ENCODE peak calls at places on chromosomes 1 and 21, in nine cellular contexts. G is esophagus squamous epithelium, C is osteocyte, E is AG09309, B is AG04449, N is mesothelial cell of epicardium, V is tibial artery, S is mucosa of descending colon, F is fibroblast of mammary gland. X is an unnamed sample.

GRCh38 chr21:36708512-36709029 is 9.7 kb downstream of the SIM2 start:
- DNase-seq in G (no peak), B (no peak), N (no peak), C (no peak), S (no peak), V (no peak), F (no peak), E (no peak), X (no peak)

GRCh38 chr1:76269175-76269574 is 194.6 kb downstream of the ST6GALNAC3 start:
- DNase-seq in E (no peak), C (no peak), F (peak), B (peak), V (no peak), N (no peak), S (peak), G (no peak), X (peak)

GRCh38 chr1:213284626-213285025 is 233.6 kb downstream of the RPS6KC1 start:
- DNase-seq in S (no peak), F (peak), E (peak), N (no peak), B (peak), C (no peak), G (no peak), V (no peak), X (peak)

GRCh38 chr1:209651148-209651547 is 1.1 kb downstream of the LAMB3 start:
- DNase-seq in V (peak), E (no peak), C (no peak), G (no peak), F (peak), S (peak), N (no peak), B (no peak), X (peak)

GRCh38 chr1:221741364-221741970 is 422 bp downstream of the DUSP10 start:
- DNase-seq in N (no peak), G (no peak), S (peak), C (no peak), E (no peak), V (peak), F (no peak), B (no peak), X (peak)

GRCh38 chr1:37872692-37873091 is 13.3 kb upstream of the MTF1 start:
- DNase-seq in B (no peak), F (no peak), S (no peak), C (no peak), N (no peak), V (no peak), G (no peak), E (no peak), X (no peak)

GRCh38 chr1:44681905-44682900 is 7.7 kb downstream of the ARMH1 start:
- DNase-seq in E (no peak), V (no peak), C (no peak), B (no peak), S (no peak), G (no peak), N (no peak), F (no peak), X (no peak)

GRCh38 chr1:228754646-228755268 is 19.5 kb downstream of the RHOU start:
- DNase-seq in B (no peak), C (no peak), F (no peak), S (no peak), N (no peak), G (no peak), V (no peak), E (no peak), X (no peak)

GRCh38 chr1:59072017-59072947 is 224.6 kb upstream of the FGGY start:
- DNase-seq in S (peak), B (no peak), V (no peak), E (no peak), G (no peak), F (no peak), N (no peak), C (no peak), X (no peak)

GRCh38 chr21:16438761-16439160 is 709.0 kb downstream of the USP25 start:
- DNase-seq in F (no peak), E (no peak), B (no peak), G (no peak), S (no peak), V (no peak), N (no peak), C (no peak), X (no peak)

GRCh38 chr1:245031041-245031440 is 123.7 kb upstream of the KIF26B start:
- DNase-seq in S (no peak), V (no peak), B (no peak), N (no peak), G (no peak), C (no peak), F (peak), E (no peak), X (no peak)

GRCh38 chr1:3775498-3776230 is 3.1 kb downstream of the SMIM1 start:
- DNase-seq in S (peak), N (no peak), E (no peak), V (no peak), B (no peak), C (peak), G (no peak), F (peak), X (no peak)

GRCh38 chr21:22892041-22892440 is 1893.8 kb downstream of the NCAM2 start:
- DNase-seq in C (no peak), S (no peak), V (no peak), B (no peak), F (no peak), E (no peak), N (no peak), G (no peak), X (no peak)

GRCh38 chr1:27332536-27333281 is 9.1 kb upstream of the SYTL1 start:
- DNase-seq in B (no peak), G (no peak), F (peak), S (peak), N (no peak), V (no peak), C (no peak), E (no peak), X (no peak)

GRCh38 chr1:227604446-227604845 is 41.1 kb downstream of the ZNF678 start:
- DNase-seq in G (no peak), V (no peak), E (no peak), B (no peak), S (no peak), F (peak), C (no peak), N (no peak), X (no peak)

GRCh38 chr1:16143566-16144324 is 12.1 kb downstream of the EPHA2 start:
- DNase-seq in F (no peak), E (no peak), G (no peak), N (no peak), B (no peak), S (peak), C (no peak), V (no peak), X (peak)

GRCh38 chr1:168234846-168235547 is 9.2 kb downstream of the SFT2D2 start:
- DNase-seq in S (peak), F (peak), C (no peak), E (no peak), G (no peak), N (no peak), V (no peak), B (no peak), X (peak)

GRCh38 chr1:109790735-109791494 is 27.2 kb upstream of the EPS8L3 start:
- DNase-seq in C (no peak), G (no peak), E (no peak), B (no peak), S (peak), V (peak), F (peak), N (no peak), X (no peak)

GRCh38 chr1:59743324-59744108 is 71.2 kb upstream of the HOOK1 start:
- DNase-seq in E (no peak), S (no peak), F (no peak), C (no peak), V (peak), G (no peak), B (no peak), N (no peak), X (no peak)

GRCh38 chr1:150516616-150517015 is 1.1 kb downstream of the FALEC start:
- DNase-seq in C (no peak), G (no peak), F (peak), S (peak), B (no peak), V (no peak), E (no peak), N (no peak), X (no peak)

GRCh38 chr1:56803561-56804156 is 15.5 kb downstream of the FYB2 start:
- DNase-seq in N (no peak), G (no peak), V (no peak), C (no peak), B (no peak), F (peak), E (no peak), S (peak), X (peak)

GRCh38 chr1:16386454-16387113 is 19.5 kb downstream of the SZRD1 start:
- DNase-seq in N (no peak), B (peak), V (no peak), G (no peak), E (peak), F (peak), C (no peak), S (no peak), X (peak)

GRCh38 chr1:178541829-178542553 is 29.1 kb downstream of the TEX35 start:
- DNase-seq in V (no peak), N (no peak), B (no peak), E (no peak), S (peak), C (no peak), G (no peak), F (no peak), X (no peak)

GRCh38 chr1:94863297-94863911 is 43.2 kb downstream of the SLC44A3 start:
- DNase-seq in V (no peak), C (no peak), F (peak), E (no peak), B (no peak), G (no peak), N (no peak), S (no peak), X (peak)

GRCh38 chr21:45270306-45270821 is 17.3 kb downstream of the POFUT2 start:
- DNase-seq in B (no peak), G (no peak), C (no peak), N (no peak), S (no peak), E (no peak), V (peak), F (no peak), X (no peak)

GRCh38 chr1:88237026-88237425 is 447.0 kb upstream of the PKN2 start:
- DNase-seq in B (no peak), G (no peak), C (no peak), S (no peak), E (peak), F (peak), V (no peak), N (no peak), X (no peak)

GRCh38 chr1:216416488-216416887 is 6.8 kb downstream of the USH2A start:
- DNase-seq in S (no peak), G (no peak), E (no peak), C (no peak), B (no peak), N (no peak), F (no peak), V (no peak), X (no peak)

GRCh38 chr1:10716840-10717239 is 79.6 kb downstream of the CASZ1 start:
- DNase-seq in B (no peak), G (no peak), S (no peak), V (no peak), N (no peak), F (no peak), E (no peak), C (no peak), X (no peak)

GRCh38 chr1:234409328-234409727 is 36.1 kb downstream of the COA6 start:
- DNase-seq in F (no peak), E (no peak), N (no peak), S (no peak), G (no peak), B (no peak), V (no peak), C (no peak), X (no peak)
- TF ChIP-seq CTCF in F (peak), E (no peak), N (no peak), S (no peak), G (no peak), B (no peak), V (no peak), C (no peak), X (peak)

DNA sequence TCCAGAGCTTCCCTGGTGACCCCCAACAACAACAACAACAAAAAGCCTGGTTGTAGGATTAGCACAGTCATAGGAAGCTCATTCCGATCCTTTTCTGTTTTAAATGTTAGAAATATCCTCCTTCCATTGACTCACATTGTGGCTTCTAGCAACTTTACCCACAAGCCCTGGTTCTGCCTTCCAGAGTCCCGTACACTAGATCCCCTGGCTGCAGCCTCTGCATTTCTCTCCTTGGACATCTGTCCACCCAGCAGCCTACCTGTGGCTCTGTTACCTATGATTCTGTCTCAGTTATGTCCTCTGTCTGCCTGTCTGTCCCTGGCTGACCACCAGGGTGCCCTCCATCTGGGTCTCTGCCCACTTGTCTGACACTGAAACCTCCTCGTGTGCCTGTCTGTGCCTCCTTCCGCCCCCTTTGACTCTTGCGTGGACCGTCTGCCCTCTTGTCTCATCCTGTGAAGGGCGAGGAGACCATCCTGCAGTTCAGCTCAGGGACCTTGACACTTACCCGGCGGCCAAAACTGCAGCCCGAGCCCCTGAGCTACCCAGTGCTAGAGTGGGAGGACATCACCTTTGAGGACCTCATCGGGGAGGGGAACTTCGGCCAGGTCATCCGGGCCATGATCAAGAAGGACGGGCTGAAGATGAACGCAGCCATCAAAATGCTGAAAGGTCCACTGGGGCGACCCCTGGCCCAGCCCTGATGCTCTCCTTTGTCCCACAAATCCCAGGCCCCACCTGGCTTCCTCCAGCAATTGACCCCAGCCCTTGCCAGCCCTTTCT is 16.1 kb downstream of the TIE1 start:
- DNase-seq in F (no peak), B (no peak), C (no peak), E (no peak), G (no peak), S (no peak), N (no peak), V (no peak), X (no peak)
- TF ChIP-seq CTCF in F (peak), B (no peak), C (peak), E (no peak), G (no peak), S (no peak), N (no peak), V (no peak), X (peak)

DNA sequence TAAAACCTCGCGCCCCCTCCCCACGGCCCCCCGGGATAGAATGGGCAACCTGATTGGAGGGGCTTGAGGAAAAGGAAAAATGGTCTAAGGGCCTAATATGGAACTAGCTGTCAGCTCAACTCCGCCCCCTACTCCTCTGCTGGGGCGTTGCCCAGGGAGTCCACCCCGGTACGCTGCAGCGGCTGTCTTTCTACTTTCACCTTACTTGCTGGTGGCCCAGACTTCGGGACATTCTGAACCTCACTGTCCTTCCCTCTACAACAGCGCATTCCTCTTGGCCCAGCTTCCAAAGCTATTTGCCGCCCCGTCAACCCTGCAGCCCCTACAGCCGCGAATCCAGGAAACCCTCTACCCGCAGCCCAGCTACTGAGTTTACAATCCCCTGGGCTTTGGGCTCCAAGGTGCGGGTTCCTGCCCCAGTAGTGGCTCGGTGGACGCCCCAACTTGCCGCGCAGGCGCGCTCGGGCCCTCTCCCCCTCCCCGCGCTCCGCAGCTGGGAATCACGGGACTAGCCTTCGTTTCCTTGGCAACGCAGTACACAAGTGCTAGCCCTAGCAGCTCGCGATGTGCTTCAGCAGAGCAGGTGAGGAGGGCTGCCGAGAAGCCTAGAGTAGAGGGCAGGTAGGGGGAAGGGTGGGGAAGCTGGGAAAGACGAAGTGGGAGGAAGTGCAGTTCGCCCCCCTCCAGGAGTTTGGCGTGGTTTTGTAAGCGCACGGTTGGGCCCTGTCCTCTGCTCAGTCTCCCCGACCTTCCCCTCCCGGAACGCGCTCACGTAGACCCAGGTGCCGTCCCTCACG is 55.6 kb downstream of the CHIA start:
- DNase-seq in N (peak), B (no peak), E (peak), F (peak), C (peak), V (peak), G (peak), S (peak), X (peak)
- TF ChIP-seq CTCF in N (no peak), B (peak), E (peak), F (peak), C (peak), V (no peak), G (peak), S (no peak), X (no peak)

DNA sequence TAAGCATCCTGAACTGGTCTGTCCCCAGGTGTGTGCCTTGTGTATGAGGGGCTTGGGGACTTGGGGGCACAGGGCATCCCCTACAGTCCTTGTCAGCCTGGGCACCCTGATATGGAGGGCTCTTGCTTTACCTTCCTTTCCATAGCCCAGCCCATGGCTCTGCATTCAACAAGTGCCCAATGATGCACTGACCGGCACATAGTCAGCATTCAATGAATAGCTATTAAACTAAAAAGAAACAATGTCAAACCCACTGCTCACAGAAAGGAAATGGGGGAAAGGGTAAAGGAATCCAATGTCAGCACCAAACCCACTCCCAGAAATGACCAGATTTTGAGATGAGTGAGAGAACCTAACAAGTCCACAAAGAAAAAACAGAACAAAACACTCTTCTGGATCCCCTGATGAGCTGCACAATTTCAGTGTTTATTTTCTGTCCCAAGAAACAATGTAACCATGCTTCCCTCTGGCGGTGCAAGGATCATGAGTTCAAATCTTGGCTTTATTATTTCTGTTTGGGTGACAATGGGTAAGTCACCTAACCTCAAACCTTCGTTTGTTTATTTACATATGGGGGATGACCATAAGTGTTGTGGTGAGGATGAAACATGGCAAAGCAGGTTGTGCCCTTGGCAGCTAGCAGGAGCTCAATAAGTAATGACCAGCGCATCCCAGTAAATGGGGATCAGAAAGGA is 22.0 kb downstream of the SYT6 start:
- DNase-seq in N (no peak), E (no peak), F (peak), V (no peak), C (no peak), B (no peak), S (no peak), G (no peak), X (peak)
- TF ChIP-seq CTCF in N (no peak), E (peak), F (no peak), V (no peak), C (no peak), B (no peak), S (no peak), G (no peak), X (peak)

DNA sequence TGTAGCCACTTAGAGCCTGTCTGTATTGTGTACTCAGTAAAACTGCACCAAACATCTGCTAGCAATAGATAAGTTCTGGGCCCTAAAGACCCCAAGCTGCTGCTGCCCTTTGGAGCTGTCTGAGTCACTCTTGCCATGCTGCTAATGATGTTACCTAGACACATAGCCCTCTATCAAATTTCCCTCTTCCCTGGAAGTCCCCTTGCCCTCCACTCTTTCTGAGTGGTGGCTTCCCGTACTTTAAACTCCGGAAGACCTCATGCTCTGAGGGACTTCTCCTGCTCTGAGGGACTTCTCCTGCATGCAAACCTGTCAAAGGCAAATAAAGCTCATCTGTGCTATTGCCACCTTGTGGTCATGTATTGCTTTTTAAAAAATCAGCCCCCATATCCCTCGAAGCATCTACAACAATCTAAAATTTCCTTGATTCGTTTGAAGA is 34.0 kb downstream of the FH start:
- DNase-seq in S (no peak), B (no peak), G (no peak), F (peak), E (no peak), N (no peak), V (no peak), C (no peak), X (peak)
- TF ChIP-seq CTCF in S (no peak), B (peak), G (no peak), F (peak), E (peak), N (no peak), V (no peak), C (peak), X (peak)

GRCh38 chr21:39088831-39089380 is 94.3 kb downstream of the PSMG1 start:
- DNase-seq in B (no peak), F (peak), V (peak), S (no peak), E (no peak), G (no peak), N (no peak), C (no peak), X (peak)
- TF ChIP-seq CTCF in B (no peak), F (no peak), V (peak), S (no peak), E (no peak), G (no peak), N (no peak), C (peak), X (peak)

GRCh38 chr1:24304763-24305162 is 14.4 kb upstream of the GRHL3 start:
- DNase-seq in B (no peak), E (no peak), F (no peak), G (no peak), N (no peak), C (no peak), S (no peak), V (no peak), X (no peak)
- TF ChIP-seq CTCF in B (no peak), E (no peak), F (no peak), G (no peak), N (peak), C (no peak), S (no peak), V (no peak), X (no peak)

GRCh38 chr1:51926171-51926812 is 47.8 kb upstream of the NRDC start:
- DNase-seq in C (no peak), B (no peak), S (no peak), F (peak), E (no peak), V (no peak), G (no peak), N (no peak), X (peak)
- TF ChIP-seq CTCF in C (peak), B (peak), S (no peak), F (peak), E (peak), V (peak), G (no peak), N (no peak), X (peak)

GRCh38 chr1:31771891-31772668 is 7.9 kb upstream of the ADGRB2 start:
- DNase-seq in C (no peak), N (no peak), V (no peak), S (no peak), G (no peak), F (no peak), E (no peak), B (no peak), X (no peak)
- TF ChIP-seq CTCF in C (no peak), N (no peak), V (no peak), S (no peak), G (no peak), F (no peak), E (peak), B (peak), X (no peak)